ENCODE peak calls at places on chromosome 18, in eight cellular contexts. R, Z, J, N, I, H, T and D are unnamed samples.

GRCh38 chr18:36572135-36572856 is 256.5 kb downstream of the TPGS2 start:
- DNase-seq in R (peak; percentile 25), Z (peak; percentile 28), J (no peak), N (peak; percentile 56), I (peak; percentile 28), H (peak; percentile 58), T (no peak), D (no peak)

GRCh38 chr18:934518-935123 is 29.9 kb downstream of the ADCYAP1 start:
- DNase-seq in R (no peak), Z (no peak), J (no peak), N (no peak), I (no peak), H (no peak), T (no peak), D (no peak)

GRCh38 chr18:68215931-68216330 is 499.0 kb downstream of the TMX3 start:
- DNase-seq in R (no peak), Z (no peak), J (no peak), N (no peak), I (no peak), H (no peak), T (no peak), D (no peak)

GRCh38 chr18:32470136-32470712 is 458 bp downstream of the GAREM1 start:
- DNase-seq in R (peak; percentile 8), Z (peak; percentile 28), J (peak; percentile 88), N (no peak), I (peak; percentile 40), H (no peak), T (peak; percentile 9), D (no peak)

GRCh38 chr18:7090771-7091170 is 26.8 kb downstream of the LAMA1 start:
- DNase-seq in R (no peak), Z (no peak), J (no peak), N (peak; percentile 31), I (no peak), H (no peak), T (no peak), D (no peak)

GRCh38 chr18:10670856-10671255 is 145.0 kb downstream of the NAPG start:
- DNase-seq in R (no peak), Z (no peak), J (no peak), N (no peak), I (no peak), H (no peak), T (no peak), D (no peak)

GRCh38 chr18:46400449-46400848 is 256.6 kb downstream of the LOXHD1 start:
- DNase-seq in R (no peak), Z (no peak), J (no peak), N (no peak), I (no peak), H (no peak), T (no peak), D (no peak)

GRCh38 chr18:57846258-57846657 is 43.1 kb upstream of the ATP8B1 start:
- DNase-seq in R (no peak), Z (peak; percentile 62), J (no peak), N (peak; percentile 42), I (no peak), H (no peak), T (peak; percentile 45), D (no peak)

GRCh38 chr18:57586243-57587049 is at the start of gene FECH:
- DNase-seq in R (peak; percentile 76), Z (peak; percentile 70), J (peak; percentile 95), N (peak; percentile 48), I (peak; percentile 86), H (peak; percentile 71), T (peak; percentile 63), D (peak; percentile 45)

GRCh38 chr18:2846241-2846637 is 567 bp upstream of the EMILIN2 start:
- DNase-seq in R (no peak), Z (no peak), J (peak; percentile 89), N (peak; percentile 16), I (no peak), H (no peak), T (peak; percentile 49), D (no peak)

GRCh38 chr18:32349728-32350395 is 120.8 kb downstream of the GAREM1 start:
- DNase-seq in R (no peak), Z (peak; percentile 80), J (peak; percentile 86), N (peak; percentile 100), I (peak; percentile 62), H (peak; percentile 48), T (peak; percentile 9), D (no peak)

GRCh38 chr18:56495884-56496283 is 142.5 kb downstream of the TXNL1 start:
- DNase-seq in R (no peak), Z (no peak), J (no peak), N (no peak), I (no peak), H (no peak), T (no peak), D (no peak)

GRCh38 chr18:44466997-44467396 is 213.7 kb upstream of the SETBP1 start:
- DNase-seq in R (no peak), Z (no peak), J (no peak), N (no peak), I (no peak), H (no peak), T (no peak), D (no peak)

GRCh38 chr18:45728341-45729010 is 4.5 kb downstream of the SLC14A1 start:
- DNase-seq in R (no peak), Z (no peak), J (no peak), N (no peak), I (no peak), H (no peak), T (no peak), D (no peak)

GRCh38 chr18:11518788-11519685 is 90.4 kb upstream of the SLC35G4 start:
- DNase-seq in R (peak; percentile 68), Z (peak; percentile 62), J (no peak), N (peak; percentile 23), I (peak; percentile 11), H (peak; percentile 39), T (peak; percentile 49), D (peak; percentile 1)

GRCh38 chr18:677951-678363 is 20.5 kb downstream of the TYMS start:
- DNase-seq in R (no peak), Z (no peak), J (peak; percentile 15), N (no peak), I (no peak), H (no peak), T (no peak), D (no peak)

GRCh38 chr18:5462227-5462626 is 81.6 kb downstream of the EPB41L3 start:
- DNase-seq in R (no peak), Z (no peak), J (no peak), N (no peak), I (no peak), H (no peak), T (no peak), D (no peak)

GRCh38 chr18:79857082-79857661 is 59.4 kb downstream of the KCNG2 start:
- DNase-seq in R (no peak), Z (peak; percentile 49), J (peak; percentile 80), N (peak; percentile 21), I (no peak), H (no peak), T (no peak), D (no peak)